ENCODE peak calls at places on chromosomes 1 and 21, in nine cellular contexts. M is astrocyte, Y is heart right ventricle, G is pancreas, S is uterus, H is HL-60, Q is GM23338, A is dorsolateral prefrontal cortex, D is right lobe of liver. J is an unnamed sample. For H3K27me3, the result is how much of the 10 kb centered on the place peaks cover.

GRCh38 chr1:70827030-70827429 is 220.6 kb downstream of the PTGER3 start:
- DNase-seq in M (no peak), Y (no peak), G (no peak), S (no peak), H (no peak), Q (no peak), A (no peak), D (no peak), J (no peak)

GRCh38 chr1:218226005-218226404 is 59.1 kb upstream of the RRP15 start:
- DNase-seq in M (no peak), Y (no peak), G (no peak), S (no peak), H (no peak), Q (no peak), A (no peak), D (no peak), J (no peak)

GRCh38 chr1:112083487-112083886 is 94.0 kb upstream of the KCND3 start:
- DNase-seq in M (peak), Y (no peak), G (no peak), S (no peak), H (no peak), Q (peak), A (no peak), D (no peak), J (no peak)

GRCh38 chr1:22639286-22639685 is 2.9 kb downstream of the C1QA start:
- DNase-seq in M (peak), Y (no peak), G (no peak), S (no peak), H (no peak), Q (peak), A (no peak), D (no peak), J (no peak)

GRCh38 chr21:40901690-40902089 is 54.7 kb upstream of the DSCAM start:
- DNase-seq in M (no peak), Y (peak), G (no peak), S (peak), H (no peak), Q (no peak), A (no peak), D (no peak), J (no peak)

GRCh38 chr21:16422702-16423101 is 692.9 kb downstream of the USP25 start:
- DNase-seq in M (peak), Y (no peak), G (no peak), S (no peak), H (no peak), Q (no peak), A (no peak), D (no peak), J (no peak)

GRCh38 chr1:235494531-235494930 is 9.7 kb downstream of the B3GALNT2 start:
- DNase-seq in M (no peak), Y (no peak), G (no peak), S (no peak), H (no peak), Q (no peak), A (no peak), D (no peak), J (no peak)

GRCh38 chr21:46214478-46215340 is 13.9 kb downstream of the LSS start:
- DNase-seq in M (no peak), Y (no peak), G (peak), S (no peak), H (no peak), Q (no peak), A (no peak), D (no peak), J (no peak)

GRCh38 chr21:34936874-34937563 is 112.1 kb downstream of the RUNX1 start:
- DNase-seq in M (no peak), Y (no peak), G (no peak), S (no peak), H (no peak), Q (no peak), A (no peak), D (no peak), J (no peak)

GRCh38 chr1:14103878-14104430 is 404.0 kb downstream of the PRDM2 start:
- DNase-seq in M (no peak), Y (no peak), G (no peak), S (no peak), H (no peak), Q (no peak), A (no peak), D (no peak), J (no peak)

GRCh38 chr1:243391355-243391754 is 135.5 kb downstream of the SDCCAG8 start:
- DNase-seq in M (no peak), Y (no peak), G (no peak), S (no peak), H (no peak), Q (no peak), A (no peak), D (no peak), J (no peak)

GRCh38 chr1:99648107-99648506 is 2.2 kb downstream of the PALMD start:
- DNase-seq in M (no peak), Y (peak), G (no peak), S (peak), H (no peak), Q (no peak), A (no peak), D (peak), J (no peak)

DNA sequence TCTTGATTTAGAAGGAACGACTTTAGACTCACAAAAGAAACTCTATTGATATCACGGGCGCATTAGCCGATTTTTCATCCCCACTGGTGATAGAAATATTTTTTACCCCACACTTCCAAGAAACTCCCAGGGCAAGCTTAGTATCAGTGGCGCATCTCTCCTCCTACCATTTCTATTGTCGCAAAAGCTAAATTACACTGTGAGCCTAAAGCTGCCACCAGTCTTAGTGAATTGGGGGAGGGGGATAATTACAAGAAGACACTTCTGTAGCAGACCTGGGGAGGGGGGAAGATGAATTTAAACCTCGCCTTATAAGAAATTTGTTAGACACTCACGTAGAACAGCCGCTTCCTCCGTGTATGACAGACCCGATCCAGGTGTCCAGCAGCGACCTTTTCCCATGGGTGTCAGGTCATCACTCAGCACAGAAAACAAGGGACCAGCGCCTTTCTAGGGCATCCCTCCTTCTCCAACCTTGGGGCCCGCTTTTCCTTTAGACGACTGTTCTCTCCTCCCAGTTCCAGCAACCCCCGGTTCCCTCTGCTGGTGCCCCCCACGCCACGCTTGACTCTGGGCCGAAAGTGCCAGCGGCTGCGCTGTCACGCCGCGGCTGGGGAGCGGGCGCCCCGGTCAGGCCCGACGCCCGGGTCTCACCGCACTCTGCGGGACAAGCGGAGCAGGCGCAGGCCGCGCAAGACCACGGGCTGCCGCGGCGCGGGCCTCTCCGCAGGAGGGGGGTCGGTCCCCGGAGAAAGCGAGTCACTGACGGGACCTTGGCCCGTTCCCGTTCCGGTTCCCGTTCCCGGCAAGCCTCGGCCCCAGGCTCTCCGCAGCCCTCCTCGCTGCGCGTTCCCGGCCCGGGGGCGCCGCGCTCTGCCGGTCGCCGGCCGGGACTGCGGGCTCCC is 797 bp downstream of the PHC2 start:
- DNase-seq in M (no peak), Y (peak), G (peak), S (peak), H (peak), Q (peak), A (peak), D (peak), J (no peak)
- H3K27ac ChIP-seq in M (peak), Y (peak), G (peak), S (peak), H (peak), Q (no peak), A (peak), D (peak), J (no peak)

GRCh38 chr1:2502661-2503553 is 23.5 kb downstream of the PANK4 start:
- DNase-seq in M (no peak), Y (no peak), G (no peak), S (no peak), H (no peak), Q (no peak), A (no peak), D (no peak), J (no peak)

GRCh38 chr1:2502210-2502609 is 24.2 kb downstream of the PANK4 start:
- DNase-seq in M (no peak), Y (no peak), G (no peak), S (no peak), H (no peak), Q (no peak), A (no peak), D (no peak), J (no peak)

GRCh38 chr1:2501041-2501819 is 25.1 kb downstream of the PLCH2 start:
- DNase-seq in M (no peak), Y (no peak), G (no peak), S (no peak), H (no peak), Q (no peak), A (no peak), D (no peak), J (no peak)

GRCh38 chr1:2499986-2500596 is 24.0 kb downstream of the PLCH2 start:
- DNase-seq in M (no peak), Y (no peak), G (no peak), S (no peak), H (no peak), Q (no peak), A (no peak), D (no peak), J (no peak)

GRCh38 chr1:2501820-2502119 is 24.6 kb downstream of the PANK4 start:
- DNase-seq in M (no peak), Y (no peak), G (no peak), S (no peak), H (no peak), Q (no peak), A (no peak), D (no peak), J (no peak)
- H3K27me3 ChIP-seq in M (under half), Y (half or more), G (under half), S (under half), H (under half), Q (under half), A (under half), D (under half), J (under half)

DNA sequence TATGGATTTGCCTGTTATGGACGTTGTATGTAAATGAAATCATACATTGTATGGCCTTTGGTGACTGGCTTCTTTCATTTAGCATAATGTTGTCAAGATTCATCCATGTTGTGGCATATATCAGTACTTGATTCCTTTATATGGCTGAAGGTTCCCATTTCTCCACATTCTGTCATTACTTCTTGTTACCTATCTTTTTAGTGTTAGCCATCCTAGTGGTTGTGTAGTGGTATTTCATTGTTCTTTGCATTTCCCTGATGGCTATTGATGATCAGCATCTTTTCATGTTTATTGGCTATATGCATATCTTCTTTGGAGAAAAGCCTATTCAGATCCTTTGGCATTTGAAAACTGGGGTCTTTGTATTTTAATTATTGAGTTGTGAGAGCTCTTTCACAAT is 39.8 kb upstream of the PODN start:
- DNase-seq in M (no peak), Y (no peak), G (no peak), S (no peak), H (no peak), Q (no peak), A (no peak), D (no peak), J (no peak)
- TF ChIP-seq CTCF in M (no peak), Y (no peak), G (no peak), S (no peak), H (no peak), Q (peak), A (no peak), D (no peak), J (no peak)

GRCh38 chr1:208029381-208030319 is 118.7 kb upstream of the CD34 start:
- DNase-seq in M (peak), Y (no peak), G (no peak), S (peak), H (no peak), Q (no peak), A (no peak), D (no peak), J (no peak)
- H3K27ac ChIP-seq in M (peak), Y (peak), G (peak), S (peak), H (no peak), Q (no peak), A (peak), D (no peak), J (no peak)

DNA sequence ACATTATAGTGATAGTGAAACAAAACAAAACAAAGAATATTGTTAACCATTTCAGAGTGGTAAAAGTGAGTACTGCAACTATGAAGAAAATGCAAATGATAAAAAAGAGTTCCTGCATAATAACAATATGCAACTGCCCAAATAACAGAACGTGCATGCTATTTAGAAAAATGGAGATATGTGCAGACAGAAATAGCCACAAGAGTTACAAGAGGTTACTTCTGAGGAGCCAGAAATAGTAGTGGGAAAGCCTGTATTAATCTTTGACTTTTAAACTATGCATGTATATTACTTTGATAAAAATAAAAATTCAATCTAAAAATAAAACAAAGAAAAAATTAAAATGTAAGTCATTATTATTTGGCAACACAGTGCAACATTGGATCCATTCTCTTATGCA is 302.4 kb downstream of the NEGR1 start:
- DNase-seq in M (no peak), Y (no peak), G (no peak), S (no peak), H (no peak), Q (no peak), A (no peak), D (no peak), J (no peak)
- H3K27me3 ChIP-seq in M (under half), Y (under half), G (under half), S (under half), H (under half), Q (under half), A (under half), D (under half), J (under half)

GRCh38 chr1:201051399-201051798 is 27.9 kb upstream of the KIF21B start:
- DNase-seq in M (no peak), Y (no peak), G (no peak), S (no peak), H (no peak), Q (no peak), A (no peak), D (no peak), J (no peak)

GRCh38 chr1:201053155-201053860 is 29.8 kb upstream of the KIF21B start:
- DNase-seq in M (no peak), Y (no peak), G (peak), S (no peak), H (no peak), Q (peak), A (no peak), D (no peak), J (no peak)

GRCh38 chr1:201049248-201049831 is 25.8 kb upstream of the KIF21B start:
- DNase-seq in M (no peak), Y (no peak), G (no peak), S (no peak), H (no peak), Q (no peak), A (no peak), D (no peak), J (no peak)

GRCh38 chr1:201048521-201048920 is 25.0 kb upstream of the KIF21B start:
- DNase-seq in M (no peak), Y (no peak), G (no peak), S (no peak), H (no peak), Q (no peak), A (no peak), D (no peak), J (no peak)

GRCh38 chr1:201050515-201051277 is 27.2 kb upstream of the KIF21B start:
- DNase-seq in M (peak), Y (no peak), G (no peak), S (no peak), H (no peak), Q (no peak), A (no peak), D (no peak), J (no peak)
- TF ChIP-seq CTCF in M (no peak), Y (no peak), G (no peak), S (no peak), H (no peak), Q (no peak), A (no peak), D (no peak), J (no peak)

DNA sequence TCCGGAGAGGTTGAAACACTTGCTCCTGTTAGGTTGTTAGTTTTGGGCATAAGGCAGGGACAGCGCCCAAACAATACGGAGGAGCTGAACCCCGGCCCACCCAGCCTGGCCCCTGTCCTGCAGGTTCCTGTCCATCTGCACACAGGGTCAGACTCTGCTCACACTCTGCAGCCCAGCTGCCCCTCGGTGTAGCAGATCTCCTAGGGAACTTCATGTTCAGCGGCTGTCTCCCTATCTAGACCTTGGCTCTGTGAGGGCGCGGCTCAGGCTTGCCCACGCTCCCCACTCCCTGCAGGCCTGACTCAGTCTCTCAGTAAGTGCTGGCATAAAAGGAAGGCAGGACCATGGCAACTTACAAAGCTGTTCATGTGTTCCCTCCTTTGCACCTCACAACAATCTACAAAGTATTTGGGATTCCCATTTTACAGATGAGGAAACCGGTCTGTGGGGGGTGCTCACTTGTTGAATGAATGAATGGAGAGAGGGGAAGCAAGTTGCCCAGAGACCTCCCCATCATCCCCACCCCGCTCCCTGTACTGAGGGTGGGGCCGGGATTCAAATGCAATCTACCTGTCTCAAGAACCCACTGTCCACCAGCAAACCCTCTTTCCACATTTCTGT is 26.2 kb downstream of the ACOT11 start:
- DNase-seq in M (no peak), Y (no peak), G (no peak), S (no peak), H (no peak), Q (no peak), A (no peak), D (peak), J (no peak)
- H3K27ac ChIP-seq in M (no peak), Y (no peak), G (no peak), S (no peak), H (no peak), Q (no peak), A (no peak), D (no peak), J (no peak)

GRCh38 chr1:228048120-228048519 is 34.4 kb upstream of the ARF1 start:
- DNase-seq in M (no peak), Y (no peak), G (no peak), S (no peak), H (no peak), Q (no peak), A (no peak), D (no peak), J (no peak)
- H3K27me3 ChIP-seq in M (under half), Y (under half), G (under half), S (under half), H (under half), Q (under half), A (under half), D (under half), J (under half)

J was measured in CD4-positive, alpha-beta T cell.